ENCODE peak calls at places on chromosomes 5 and 9, in seven cellular contexts. U is fibroblast of mammary gland, P is bronchial epithelial cell, R is esophagus squamous epithelium, S is cardiac fibroblast, V is neural crest cell, T is nephron progenitor cell. N is an unnamed sample.

GRCh38 chr5:112434650-112435049 is 15.6 kb upstream of the EPB41L4A start:
- DNase-seq in T (no peak), U (peak), R (no peak), P (no peak), S (peak), V (no peak), N (no peak)

GRCh38 chr9:98256632-98257218 is 1.3 kb upstream of the TBC1D2 start:
- DNase-seq in P (no peak), T (peak), U (no peak), S (no peak), V (no peak), R (no peak), N (no peak)

GRCh38 chr5:91373016-91373415 is 10.1 kb downstream of the ARRDC3 start:
- DNase-seq in U (no peak), S (no peak), T (no peak), P (no peak), R (no peak), V (no peak), N (no peak)

GRCh38 chr5:148352696-148353095 is 17.3 kb downstream of the SPINK9 start:
- DNase-seq in R (no peak), U (peak), P (peak), S (no peak), V (no peak), T (no peak), N (no peak)

GRCh38 chr5:138180183-138180782 is 1.4 kb downstream of the KIF20A start:
- DNase-seq in T (no peak), S (peak), P (peak), U (peak), V (peak), R (no peak), N (peak)

GRCh38 chr9:122684851-122685250 is 9.9 kb downstream of the OR1L3 start:
- DNase-seq in V (no peak), P (no peak), T (no peak), U (no peak), S (no peak), R (no peak), N (no peak)

GRCh38 chr5:131394128-131394527 is 130.3 kb downstream of the CDC42SE2 start:
- DNase-seq in R (no peak), P (peak), T (no peak), S (peak), V (no peak), U (peak), N (no peak)

GRCh38 chr5:82922086-82922734 is 155.0 kb downstream of the TMEM167A start:
- DNase-seq in T (no peak), R (no peak), P (no peak), U (no peak), S (no peak), V (no peak), N (no peak)

GRCh38 chr5:2659071-2659470 is 92.4 kb downstream of the IRX2 start:
- DNase-seq in U (peak), S (no peak), T (no peak), R (no peak), P (no peak), V (no peak), N (no peak)

GRCh38 chr5:140567871-140568270 is 3.2 kb downstream of the SLC35A4 start:
- DNase-seq in P (no peak), R (no peak), V (no peak), T (no peak), U (no peak), S (no peak), N (no peak)

GRCh38 chr5:133944263-133945230 is 23.9 kb downstream of the C5orf15 start:
- DNase-seq in R (no peak), P (peak), S (peak), T (peak), U (peak), V (peak), N (peak)

GRCh38 chr9:28365020-28365640 is 791.8 kb upstream of the C9orf72 start:
- DNase-seq in S (no peak), V (no peak), P (peak), U (peak), T (peak), R (no peak), N (no peak)

GRCh38 chr5:166772770-166773169 is 1518.7 kb upstream of the WWC1 start:
- DNase-seq in P (peak), T (no peak), U (peak), S (peak), R (no peak), V (no peak), N (no peak)

GRCh38 chr5:168869615-168870227 is 290.6 kb upstream of the PANK3 start:
- DNase-seq in U (no peak), T (no peak), R (no peak), P (no peak), S (no peak), V (no peak), N (no peak)

GRCh38 chr9:549425-549997 is 292.0 kb upstream of the DMRT1 start:
- DNase-seq in S (no peak), R (no peak), P (no peak), T (no peak), V (no peak), U (no peak), N (peak)

GRCh38 chr5:84272776-84273516 is 111.7 kb downstream of the EDIL3 start:
- DNase-seq in S (peak), U (no peak), V (no peak), T (no peak), R (no peak), P (no peak), N (no peak)

GRCh38 chr5:173582198-173583092 is 34.0 kb downstream of the BOD1 start:
- DNase-seq in T (no peak), V (no peak), P (no peak), R (no peak), U (peak), S (peak), N (no peak)

GRCh38 chr5:74801197-74801596 is 34.1 kb downstream of the NSA2 start:
- DNase-seq in V (no peak), U (peak), S (no peak), R (no peak), T (no peak), P (no peak), N (no peak)

GRCh38 chr9:33466565-33467495 is 6.9 kb downstream of the NOL6 start:
- DNase-seq in R (no peak), S (peak), T (peak), P (no peak), V (peak), U (peak), N (peak)

GRCh38 chr5:131998431-131999040 is 12.9 kb downstream of the ACSL6 start:
- DNase-seq in P (no peak), T (no peak), V (no peak), R (no peak), S (no peak), U (no peak), N (no peak)

GRCh38 chr5:15940905-15941304 is 238.7 kb downstream of the MARCHF11 start:
- DNase-seq in P (no peak), V (no peak), T (no peak), S (no peak), U (no peak), R (no peak), N (no peak)

GRCh38 chr5:6759401-6759800 is 46.2 kb downstream of the TENT4A start:
- DNase-seq in S (no peak), P (peak), V (no peak), T (no peak), U (peak), R (no peak), N (no peak)

GRCh38 chr5:142360607-142361120 is 35.8 kb upstream of the SPRY4 start:
- DNase-seq in V (no peak), T (peak), S (peak), R (no peak), U (peak), P (peak), N (no peak)

GRCh38 chr9:93525476-93525875 is 50.9 kb upstream of the PHF2 start:
- DNase-seq in P (no peak), U (peak), R (no peak), V (no peak), T (no peak), S (peak), N (no peak)

GRCh38 chr9:134839441-134840125 is 41.0 kb upstream of the FCN2 start:
- DNase-seq in T (peak), U (no peak), V (no peak), R (no peak), S (no peak), P (no peak), N (peak)

GRCh38 chr5:128349044-128349629 is 188.9 kb downstream of the FBN2 start:
- DNase-seq in U (peak), R (no peak), T (no peak), V (no peak), S (no peak), P (peak), N (no peak)

GRCh38 chr5:78260771-78261170 is 33.7 kb downstream of the AP3B1 start:
- DNase-seq in U (no peak), V (no peak), S (no peak), R (no peak), T (no peak), P (peak), N (no peak)

GRCh38 chr5:142743677-142744441 is 26.3 kb upstream of the ARHGAP26 start:
- DNase-seq in T (no peak), P (peak), S (peak), V (no peak), U (peak), R (no peak), N (peak)

GRCh38 chr5:78591972-78592700 is 56.4 kb downstream of the LHFPL2 start:
- DNase-seq in R (no peak), V (no peak), T (no peak), U (peak), S (peak), P (no peak), N (no peak)

GRCh38 chr9:16032799-16033198 is 480.0 kb downstream of the CCDC171 start:
- DNase-seq in T (no peak), R (no peak), S (peak), V (no peak), U (peak), P (no peak), N (no peak)

GRCh38 chr5:43664641-43665040 is 61.7 kb downstream of the NNT start:
- DNase-seq in T (no peak), S (peak), R (no peak), P (no peak), V (no peak), U (peak), N (no peak)

GRCh38 chr9:34651286-34651685 is 699 bp upstream of the IL11RA start:
- DNase-seq in U (peak), T (no peak), P (no peak), S (peak), V (no peak), R (no peak), N (no peak)

GRCh38 chr9:137294684-137295312 is 7.3 kb downstream of the NRARP start:
- DNase-seq in P (no peak), V (no peak), U (peak), R (no peak), S (peak), T (peak), N (peak)

GRCh38 chr9:89929721-89930480 is 325.1 kb downstream of the GADD45G start:
- DNase-seq in T (peak), U (peak), R (no peak), S (no peak), P (peak), V (no peak), N (peak)

GRCh38 chr9:119453490-119453911 is 84.3 kb upstream of the BRINP1 start:
- DNase-seq in U (peak), S (no peak), P (peak), R (no peak), V (no peak), T (no peak), N (no peak)

GRCh38 chr5:63398346-63398745 is 563.9 kb downstream of the HTR1A start:
- DNase-seq in U (peak), R (no peak), T (no peak), P (peak), V (no peak), S (no peak), N (no peak)

GRCh38 chr5:4230531-4230904 is 634.9 kb downstream of the IRX1 start:
- DNase-seq in P (no peak), T (peak), U (no peak), V (peak), R (no peak), S (no peak), N (no peak)

GRCh38 chr9:92140074-92140753 is 25.0 kb upstream of the SPTLC1 start:
- DNase-seq in U (peak), R (peak), V (peak), P (peak), S (peak), T (peak), N (peak)

GRCh38 chr9:132998861-132999635 is 20.6 kb downstream of the GFI1B start:
- DNase-seq in S (no peak), U (no peak), P (no peak), V (no peak), R (no peak), T (no peak), N (no peak)
- TF ChIP-seq CTCF in S (no peak), U (no peak), P (no peak), V (no peak), R (no peak), T (no peak), N (no peak)

GRCh38 chr5:174816858-174817257 is 92.5 kb downstream of the MSX2 start:
- DNase-seq in U (no peak), S (no peak), V (no peak), T (no peak), P (no peak), R (no peak), N (no peak)
- TF ChIP-seq CTCF in U (peak), S (peak), V (peak), T (peak), P (no peak), R (peak), N (peak)

GRCh38 chr9:116842658-116843057 is 155.6 kb downstream of the TRIM32 start:
- DNase-seq in S (no peak), U (no peak), T (no peak), V (no peak), R (no peak), P (peak), N (no peak)
- TF ChIP-seq CTCF in S (no peak), U (no peak), T (no peak), V (peak), R (no peak), P (peak), N (no peak)

DNA sequence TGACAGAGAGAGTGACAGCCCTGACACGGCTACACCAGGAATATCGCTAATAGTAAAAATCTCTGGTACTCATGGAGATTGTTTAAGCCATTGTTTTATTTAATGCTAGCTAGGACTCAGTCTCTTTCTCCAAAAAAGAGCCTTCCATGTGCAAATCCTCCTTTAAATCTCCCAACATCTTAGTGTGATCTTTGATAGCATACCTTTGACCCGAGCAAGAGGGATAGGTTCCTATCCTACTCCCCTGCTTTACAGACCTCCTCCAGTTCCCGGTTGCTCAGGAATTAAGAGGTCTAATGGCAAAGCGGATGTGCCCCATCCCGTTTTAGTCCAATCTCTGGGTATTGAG is 663 bp upstream of the FRMD3 start:
- DNase-seq in P (no peak), S (no peak), R (no peak), V (no peak), U (no peak), T (no peak), N (no peak)
- TF ChIP-seq CTCF in P (no peak), S (no peak), R (no peak), V (no peak), U (no peak), T (peak), N (peak)

N was measured in endothelial cell.